ENCODE peak calls at places on chromosomes 1 and 21, in seven cellular contexts. Y, N, O, G, T, X and A are unnamed samples.

GRCh38 chr1:20322825-20323612 is 32.3 kb downstream of the VWA5B1 start:
- DNase-seq in Y (peak), N (no peak), O (peak), G (no peak), T (no peak), X (no peak), A (no peak)

GRCh38 chr1:3899776-3900149 is 309 bp downstream of the C1orf174 start:
- DNase-seq in Y (no peak), N (no peak), O (no peak), G (no peak), T (no peak), X (no peak), A (no peak)

GRCh38 chr1:153535664-153536585 is at the start of gene S100A6:
- DNase-seq in Y (peak), N (peak), O (peak), G (peak), T (peak), X (peak), A (peak)

GRCh38 chr1:16920951-16921350 is 780 bp upstream of the CROCC start:
- DNase-seq in Y (no peak), N (no peak), O (no peak), G (no peak), T (no peak), X (no peak), A (no peak)

GRCh38 chr1:35707253-35708178 is 11.2 kb downstream of the C1orf216 start:
- DNase-seq in Y (peak), N (peak), O (no peak), G (no peak), T (no peak), X (no peak), A (no peak)

GRCh38 chr21:33971492-33972013 is 55.9 kb upstream of the ATP5PO start:
- DNase-seq in Y (no peak), N (no peak), O (peak), G (no peak), T (no peak), X (no peak), A (no peak)

GRCh38 chr1:67463298-67463960 is 33.2 kb upstream of the SERBP1 start:
- DNase-seq in Y (no peak), N (peak), O (no peak), G (no peak), T (no peak), X (no peak), A (no peak)

GRCh38 chr21:43210454-43211084 is 41.8 kb downstream of the CRYAA start:
- DNase-seq in Y (no peak), N (no peak), O (no peak), G (no peak), T (no peak), X (no peak), A (peak)

GRCh38 chr1:5748286-5749225 is 243.7 kb downstream of the NPHP4 start:
- DNase-seq in Y (no peak), N (no peak), O (no peak), G (no peak), T (no peak), X (no peak), A (no peak)

GRCh38 chr1:73755649-73756048 is 442.3 kb downstream of the LRRIQ3 start:
- DNase-seq in Y (no peak), N (no peak), O (no peak), G (no peak), T (no peak), X (no peak), A (no peak)

GRCh38 chr1:44405804-44406743 is 1.0 kb downstream of the RNF220 start:
- DNase-seq in Y (no peak), N (no peak), O (no peak), G (no peak), T (no peak), X (no peak), A (peak)

GRCh38 chr1:156700731-156701130 is 4.7 kb downstream of the CRABP2 start:
- DNase-seq in Y (no peak), N (no peak), O (no peak), G (no peak), T (no peak), X (no peak), A (no peak)

GRCh38 chr1:78370356-78370755 is 120.4 kb upstream of the PTGFR start:
- DNase-seq in Y (no peak), N (no peak), O (peak), G (peak), T (peak), X (no peak), A (no peak)

GRCh38 chr1:55632058-55632457 is 416.9 kb upstream of the USP24 start:
- DNase-seq in Y (no peak), N (no peak), O (peak), G (peak), T (no peak), X (no peak), A (no peak)

GRCh38 chr1:244297087-244297486 is 154.6 kb downstream of the ADSS2 start:
- DNase-seq in Y (no peak), N (no peak), O (no peak), G (no peak), T (no peak), X (no peak), A (no peak)

GRCh38 chr1:165162671-165163241 is 193.8 kb downstream of the LMX1A start:
- DNase-seq in Y (no peak), N (peak), O (no peak), G (no peak), T (no peak), X (no peak), A (no peak)

GRCh38 chr1:165871311-165872067 is 44.1 kb downstream of the UCK2 start:
- DNase-seq in Y (peak), N (no peak), O (peak), G (peak), T (no peak), X (no peak), A (no peak)

GRCh38 chr1:243917177-243917862 is 67.3 kb upstream of the AKT3 start:
- DNase-seq in Y (no peak), N (peak), O (peak), G (no peak), T (no peak), X (peak), A (no peak)

GRCh38 chr1:66383602-66384001 is 150.4 kb upstream of the SGIP1 start:
- DNase-seq in Y (no peak), N (no peak), O (no peak), G (no peak), T (no peak), X (no peak), A (no peak)

GRCh38 chr1:208047476-208047934 is 136.6 kb upstream of the CD34 start:
- DNase-seq in Y (no peak), N (no peak), O (peak), G (no peak), T (no peak), X (no peak), A (peak)

GRCh38 chr1:63024132-63024531 is 240.2 kb downstream of the ATG4C start:
- DNase-seq in Y (no peak), N (no peak), O (peak), G (no peak), T (no peak), X (no peak), A (no peak)

GRCh38 chr1:174746024-174746808 is 253.5 kb upstream of the CACYBP start:
- DNase-seq in Y (no peak), N (no peak), O (no peak), G (no peak), T (no peak), X (no peak), A (no peak)